ENCODE peak calls at places on chromosomes 16 and 17, in eight cellular contexts. P is GM12864, A is HL-60, Q is lower lobe of right lung, T is mucosa of descending colon, W is globus pallidus, L is left ventricle myocardium inferior, I is fibroblast of the conjunctiva. D is an unnamed sample.

GRCh38 chr17:73064084-73064938 is 28.2 kb downstream of the SLC39A11 start:
- DNase-seq in A (no peak), L (no peak), P (no peak), Q (no peak), W (peak), I (no peak), T (no peak), D (peak)

GRCh38 chr16:4176794-4177438 is 60.7 kb upstream of the ADCY9 start:
- DNase-seq in L (no peak), P (no peak), A (peak), I (no peak), T (no peak), W (no peak), Q (no peak), D (no peak)

GRCh38 chr17:28955408-28955807 is 4.1 kb upstream of the PHF12 start:
- DNase-seq in L (no peak), T (no peak), Q (no peak), I (no peak), A (no peak), P (no peak), W (no peak), D (no peak)

GRCh38 chr16:89815639-89816348 is 653 bp downstream of the FANCA start:
- DNase-seq in A (no peak), I (no peak), W (no peak), Q (no peak), P (no peak), T (no peak), L (no peak), D (no peak)

GRCh38 chr16:70402916-70403659 is 35.8 kb downstream of the ST3GAL2 start:
- DNase-seq in T (no peak), P (no peak), Q (no peak), L (no peak), A (peak), I (peak), W (no peak), D (no peak)

GRCh38 chr16:51151435-51151950 is 423 bp upstream of the SALL1 start:
- DNase-seq in Q (no peak), I (peak), A (no peak), T (peak), W (peak), L (no peak), P (no peak), D (peak)

GRCh38 chr16:10170016-10170415 is 12.2 kb downstream of the GRIN2A start:
- DNase-seq in Q (no peak), L (no peak), P (no peak), W (no peak), T (no peak), A (no peak), I (no peak), D (no peak)

GRCh38 chr16:1745181-1745899 is 26.0 kb downstream of the NME3 start:
- DNase-seq in L (no peak), P (no peak), I (peak), A (no peak), T (no peak), W (no peak), Q (no peak), D (no peak)

GRCh38 chr17:71434716-71435115 is 686.1 kb upstream of the SOX9 start:
- DNase-seq in A (no peak), P (no peak), Q (no peak), W (no peak), I (no peak), L (no peak), T (no peak), D (no peak)

GRCh38 chr17:77829871-77830799 is 128.4 kb upstream of the TNRC6C start:
- DNase-seq in L (peak), P (no peak), W (no peak), A (no peak), I (peak), Q (peak), T (no peak), D (no peak)

GRCh38 chr17:78380370-78380769 is 1.9 kb downstream of the PGS1 start:
- DNase-seq in Q (no peak), W (no peak), T (no peak), A (no peak), L (no peak), P (no peak), I (no peak), D (no peak)

D was measured in midbrain.